ENCODE peak calls at places on chromosomes 1 and 21, in six cellular contexts. One of them, this sample, is unnamed.
A peak's percentile ranks its signal among the peaks of the same experiment; 100 is the strongest.

GRCh38 chr1:177239792-177240191 is 69.0 kb downstream of the BRINP2 start:
- DNase-seq in A673: no peak
- DNase-seq in AG04450: no peak
- DNase-seq in K562: no peak
- DNase-seq in lower lobe of right lung: no peak
- DNase-seq in fibroblast of lung: no peak
- DNase-seq in this sample: no peak

GRCh38 chr1:106925750-106926149 is 130.7 kb upstream of the PRMT6 start:
- DNase-seq in A673: no peak
- DNase-seq in AG04450: no peak
- DNase-seq in K562: no peak
- DNase-seq in lower lobe of right lung: no peak
- DNase-seq in fibroblast of lung: no peak
- DNase-seq in this sample: no peak

GRCh38 chr1:236422517-236422876 is 28.4 kb downstream of the EDARADD start:
- DNase-seq in A673: no peak
- DNase-seq in AG04450: no peak
- DNase-seq in K562: no peak
- DNase-seq in lower lobe of right lung: no peak
- DNase-seq in fibroblast of lung: no peak
- DNase-seq in this sample: no peak

GRCh38 chr1:26097696-26098095 is 13.9 kb upstream of the PDIK1L start:
- DNase-seq in A673: no peak
- DNase-seq in AG04450: no peak
- DNase-seq in K562: no peak
- DNase-seq in lower lobe of right lung: no peak
- DNase-seq in fibroblast of lung: peak; percentile 80
- DNase-seq in this sample: peak; percentile 64

GRCh38 chr1:182054698-182055326 is 6.7 kb downstream of the ZNF648 start:
- DNase-seq in A673: peak; percentile 64
- DNase-seq in AG04450: no peak
- DNase-seq in K562: peak; percentile 50
- DNase-seq in lower lobe of right lung: no peak
- DNase-seq in fibroblast of lung: no peak
- DNase-seq in this sample: peak; percentile 36

GRCh38 chr1:49864597-49864996 is 159.2 kb downstream of the AGBL4 start:
- DNase-seq in A673: no peak
- DNase-seq in AG04450: no peak
- DNase-seq in K562: no peak
- DNase-seq in lower lobe of right lung: no peak
- DNase-seq in fibroblast of lung: no peak
- DNase-seq in this sample: no peak

GRCh38 chr21:38188037-38188436 is 68.8 kb upstream of the KCNJ15 start:
- DNase-seq in A673: no peak
- DNase-seq in AG04450: no peak
- DNase-seq in K562: no peak
- DNase-seq in lower lobe of right lung: no peak
- DNase-seq in fibroblast of lung: no peak
- DNase-seq in this sample: no peak

GRCh38 chr1:169371400-169371799 is 3.4 kb downstream of the BLZF1 start:
- DNase-seq in A673: no peak
- DNase-seq in AG04450: no peak
- DNase-seq in K562: peak; percentile 39
- DNase-seq in lower lobe of right lung: no peak
- DNase-seq in fibroblast of lung: no peak
- DNase-seq in this sample: no peak

GRCh38 chr1:35568975-35569395 is 4.1 kb upstream of the TFAP2E start:
- DNase-seq in A673: peak; percentile 79
- DNase-seq in AG04450: no peak
- DNase-seq in K562: peak; percentile 84
- DNase-seq in lower lobe of right lung: peak; percentile 69
- DNase-seq in fibroblast of lung: peak; percentile 40
- DNase-seq in this sample: peak; percentile 74

GRCh38 chr21:20463362-20463761 is 534.8 kb upstream of the NCAM2 start:
- DNase-seq in A673: no peak
- DNase-seq in AG04450: no peak
- DNase-seq in K562: no peak
- DNase-seq in lower lobe of right lung: no peak
- DNase-seq in fibroblast of lung: no peak
- DNase-seq in this sample: no peak

GRCh38 chr21:45378258-45378966 is 26.6 kb upstream of the COL18A1 start:
- DNase-seq in A673: peak; percentile 5
- DNase-seq in AG04450: peak; percentile 26
- DNase-seq in K562: no peak
- DNase-seq in lower lobe of right lung: peak; percentile 32
- DNase-seq in fibroblast of lung: peak; percentile 63
- DNase-seq in this sample: no peak

GRCh38 chr1:223454959-223455358 is 61.7 kb downstream of the CCDC185 start:
- DNase-seq in A673: no peak
- DNase-seq in AG04450: no peak
- DNase-seq in K562: no peak
- DNase-seq in lower lobe of right lung: no peak
- DNase-seq in fibroblast of lung: no peak
- DNase-seq in this sample: no peak

GRCh38 chr1:2543543-2544092 is 12.6 kb upstream of the TNFRSF14 start:
- DNase-seq in A673: no peak
- DNase-seq in AG04450: no peak
- DNase-seq in K562: no peak
- DNase-seq in lower lobe of right lung: no peak
- DNase-seq in fibroblast of lung: peak; percentile 27
- DNase-seq in this sample: peak; percentile 46

GRCh38 chr1:2545754-2546514 is 10.2 kb upstream of the TNFRSF14 start:
- DNase-seq in A673: peak; percentile 91
- DNase-seq in AG04450: no peak
- DNase-seq in K562: peak; percentile 99
- DNase-seq in lower lobe of right lung: peak; percentile 96
- DNase-seq in fibroblast of lung: peak; percentile 61
- DNase-seq in this sample: peak; percentile 65

GRCh38 chr1:2544875-2545638 is 11.1 kb upstream of the TNFRSF14 start:
- DNase-seq in A673: no peak
- DNase-seq in AG04450: no peak
- DNase-seq in K562: peak; percentile 68
- DNase-seq in lower lobe of right lung: no peak
- DNase-seq in fibroblast of lung: no peak
- DNase-seq in this sample: no peak

GRCh38 chr1:2542262-2542915 is 12.3 kb upstream of the HES5 start:
- DNase-seq in A673: no peak
- DNase-seq in AG04450: no peak
- DNase-seq in K562: no peak
- DNase-seq in lower lobe of right lung: no peak
- DNase-seq in fibroblast of lung: no peak
- DNase-seq in this sample: no peak

GRCh38 chr1:2544093-2544874 is 11.9 kb upstream of the TNFRSF14 start:
- DNase-seq in A673: no peak
- DNase-seq in AG04450: no peak
- DNase-seq in K562: no peak
- DNase-seq in lower lobe of right lung: no peak
- DNase-seq in fibroblast of lung: peak; percentile 35
- DNase-seq in this sample: no peak
- H3K27ac ChIP-seq in A673: no peak overlapping the region
- H3K27ac ChIP-seq in AG04450: no peak overlapping the region
- H3K27ac ChIP-seq in K562: peak overlapping the region; percentile 78
- H3K27ac ChIP-seq in lower lobe of right lung: peak overlapping the region; percentile 6
- H3K27ac ChIP-seq in fibroblast of lung: no peak overlapping the region
- H3K27ac ChIP-seq in this sample: peak overlapping the region; percentile 91

DNA sequence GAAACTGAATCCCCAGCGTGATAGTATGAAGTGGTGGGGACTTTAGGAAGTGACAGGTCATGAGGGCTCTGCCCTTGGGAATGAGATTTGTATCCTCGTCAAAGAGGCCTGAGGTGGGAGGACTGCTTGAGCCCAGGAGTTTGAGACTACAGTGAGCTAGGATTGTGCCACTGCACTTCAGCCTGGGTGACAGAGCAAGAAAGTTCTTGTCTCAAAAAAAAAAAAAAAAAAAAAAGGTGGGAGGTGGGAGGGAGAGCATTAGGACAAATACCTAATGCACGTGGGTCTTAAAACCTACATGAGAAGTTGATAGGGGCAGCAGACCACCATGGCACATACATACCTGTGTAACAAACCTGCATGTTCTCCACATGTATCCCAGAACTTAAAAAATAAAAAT is 24.0 kb upstream of the RERE start:
- DNase-seq in A673: no peak
- DNase-seq in AG04450: no peak
- DNase-seq in K562: no peak
- DNase-seq in lower lobe of right lung: no peak
- DNase-seq in fibroblast of lung: no peak
- DNase-seq in this sample: no peak
- H3K4me3 ChIP-seq in A673: no peak overlapping the region
- H3K4me3 ChIP-seq in AG04450: no peak overlapping the region
- H3K4me3 ChIP-seq in K562: no peak overlapping the region
- H3K4me3 ChIP-seq in lower lobe of right lung: no peak overlapping the region
- H3K4me3 ChIP-seq in fibroblast of lung: no peak overlapping the region
- H3K4me3 ChIP-seq in this sample: no peak overlapping the region

GRCh38 chr1:203985676-203986075 is 87.2 kb upstream of the SOX13 start:
- DNase-seq in A673: peak; percentile 29
- DNase-seq in AG04450: no peak
- DNase-seq in K562: no peak
- DNase-seq in lower lobe of right lung: no peak
- DNase-seq in fibroblast of lung: no peak
- DNase-seq in this sample: no peak
- H3K9me3 ChIP-seq in A673: no peaks in the 10 kb centered on the region
- H3K9me3 ChIP-seq in AG04450: no peaks in the 10 kb centered on the region
- H3K9me3 ChIP-seq in K562: no peaks in the 10 kb centered on the region
- H3K9me3 ChIP-seq in lower lobe of right lung: no peaks in the 10 kb centered on the region
- H3K9me3 ChIP-seq in fibroblast of lung: no peaks in the 10 kb centered on the region
- H3K9me3 ChIP-seq in this sample: no peaks in the 10 kb centered on the region

DNA sequence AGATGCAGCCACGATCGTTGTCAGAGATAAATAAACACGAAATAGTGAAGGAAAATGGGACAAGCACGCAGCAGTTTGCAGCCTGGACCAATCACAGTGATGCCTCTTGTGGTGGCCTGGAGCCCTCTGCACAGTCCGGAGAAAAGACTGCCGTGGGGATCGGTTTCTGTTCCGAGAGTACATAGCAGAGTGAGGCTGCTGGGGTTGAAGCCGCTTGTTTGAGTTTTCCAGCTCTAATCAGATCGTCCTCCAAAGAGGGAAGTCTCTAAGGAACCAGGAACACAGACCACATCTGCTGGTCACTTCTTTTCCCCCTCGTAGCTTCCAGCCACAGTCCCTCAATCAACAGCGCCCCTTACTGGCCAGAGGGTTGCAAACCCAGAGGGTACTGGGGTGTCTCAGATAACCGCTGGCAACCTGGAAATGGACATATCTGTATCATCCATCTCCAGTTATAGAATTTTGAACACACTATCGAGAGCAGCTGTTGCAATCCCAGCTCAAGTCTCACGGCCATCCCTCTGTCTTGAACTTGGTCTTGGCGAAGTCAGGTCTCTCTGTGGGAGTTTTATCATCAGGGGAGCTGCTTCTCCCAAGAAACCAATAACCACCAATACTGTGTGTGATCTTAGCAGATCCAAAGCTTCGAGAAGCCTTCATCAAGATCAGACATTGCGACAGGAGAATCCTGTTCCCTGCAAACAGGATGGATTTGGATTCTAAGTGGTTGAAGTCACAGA is 57.4 kb downstream of the OLIG1 start:
- DNase-seq in A673: peak; percentile 66
- DNase-seq in AG04450: peak; percentile 30
- DNase-seq in K562: peak; percentile 80
- DNase-seq in lower lobe of right lung: peak; percentile 63
- DNase-seq in fibroblast of lung: peak; percentile 44
- DNase-seq in this sample: peak; percentile 72
- H3K27ac ChIP-seq in A673: no peak overlapping the region
- H3K27ac ChIP-seq in AG04450: no peak overlapping the region
- H3K27ac ChIP-seq in K562: no peak overlapping the region
- H3K27ac ChIP-seq in lower lobe of right lung: no peak overlapping the region
- H3K27ac ChIP-seq in fibroblast of lung: no peak overlapping the region
- H3K27ac ChIP-seq in this sample: no peak overlapping the region

DNA sequence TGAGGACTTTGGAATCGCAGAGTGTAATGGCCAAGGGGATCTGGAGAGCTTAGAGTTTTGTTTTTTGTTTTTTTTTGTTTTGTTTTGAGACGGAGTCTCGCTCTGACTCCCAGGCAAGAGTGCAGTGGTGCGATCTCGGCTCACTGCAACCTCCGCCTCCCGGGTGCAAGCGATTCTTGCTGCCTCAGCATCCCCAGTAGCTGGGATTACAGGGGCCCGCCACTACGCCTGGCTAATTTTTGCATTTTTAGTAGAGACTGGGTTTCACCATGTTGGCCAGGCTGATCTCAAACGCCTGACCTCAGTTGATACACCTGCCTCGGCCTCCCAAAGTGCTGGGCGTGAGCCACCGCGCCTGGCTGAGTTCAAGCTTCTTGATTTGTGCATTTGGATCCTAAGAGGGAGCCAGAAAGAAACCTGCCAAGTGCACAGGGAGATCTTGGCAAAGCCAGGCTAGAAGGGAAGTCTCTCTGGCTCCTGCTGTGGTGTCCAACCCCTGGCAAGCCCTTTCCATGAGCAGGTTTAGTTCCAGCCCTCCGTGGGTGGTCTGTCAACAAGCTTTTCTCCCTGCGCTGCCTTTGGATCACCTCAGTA is 852 bp downstream of the FAAH start:
- DNase-seq in A673: no peak
- DNase-seq in AG04450: no peak
- DNase-seq in K562: no peak
- DNase-seq in lower lobe of right lung: no peak
- DNase-seq in fibroblast of lung: no peak
- DNase-seq in this sample: no peak
- H3K4me3 ChIP-seq in A673: peak overlapping the region; percentile 46
- H3K4me3 ChIP-seq in AG04450: no peak overlapping the region
- H3K4me3 ChIP-seq in K562: no peak overlapping the region
- H3K4me3 ChIP-seq in lower lobe of right lung: peak overlapping the region; percentile 62
- H3K4me3 ChIP-seq in fibroblast of lung: no peak overlapping the region
- H3K4me3 ChIP-seq in this sample: peak overlapping the region; percentile 26